ENCODE peak calls at places on chromosomes 13 and 19, in eight cellular contexts. P is fibroblast of villous mesenchyme, H is hepatocyte, W is left ventricle myocardium inferior, X is cardiac fibroblast, I is choroid plexus epithelial cell, F is foreskin fibroblast, T is fibroblast of lung. J is an unnamed sample.

GRCh38 chr19:46195104-46195503 is 34.4 kb upstream of the IGFL1 start:
- DNase-seq in P (no peak), H (no peak), W (no peak), X (no peak), I (no peak), F (no peak), T (no peak), J (no peak)

GRCh38 chr13:110042253-110042652 is 255.9 kb upstream of the IRS2 start:
- DNase-seq in P (peak), H (no peak), W (no peak), X (no peak), I (no peak), F (no peak), T (no peak), J (peak)

GRCh38 chr13:23506821-23507210 is 63.4 kb upstream of the TNFRSF19 start:
- DNase-seq in P (peak), H (peak), W (no peak), X (peak), I (peak), F (peak), T (peak), J (peak)

GRCh38 chr13:34416833-34417425 is 525.1 kb upstream of the NBEA start:
- DNase-seq in P (peak), H (no peak), W (peak), X (peak), I (peak), F (peak), T (peak), J (no peak)

GRCh38 chr19:40617961-40618360 is 16.8 kb downstream of the LTBP4 start:
- DNase-seq in P (no peak), H (no peak), W (no peak), X (no peak), I (no peak), F (no peak), T (no peak), J (no peak)

GRCh38 chr19:40057166-40057565 is 1.1 kb upstream of the ZNF780B start:
- DNase-seq in P (no peak), H (no peak), W (no peak), X (no peak), I (no peak), F (no peak), T (no peak), J (no peak)

GRCh38 chr13:30796132-30796832 is 60.9 kb downstream of the ALOX5AP start:
- DNase-seq in P (peak), H (no peak), W (no peak), X (peak), I (peak), F (peak), T (peak), J (no peak)

GRCh38 chr19:16376241-16376640 is 51.6 kb downstream of the KLF2 start:
- DNase-seq in P (no peak), H (no peak), W (no peak), X (no peak), I (no peak), F (no peak), T (no peak), J (no peak)

GRCh38 chr13:22447132-22447886 is 733.5 kb upstream of the SGCG start:
- DNase-seq in P (no peak), H (no peak), W (no peak), X (no peak), I (no peak), F (no peak), T (no peak), J (no peak)

GRCh38 chr19:48480151-48480475 is 10.9 kb downstream of the CYTH2 start:
- DNase-seq in P (no peak), H (no peak), W (peak), X (no peak), I (peak), F (peak), T (peak), J (no peak)

GRCh38 chr13:101127741-101128353 is 288.5 kb downstream of the NALCN start:
- DNase-seq in P (peak), H (peak), W (no peak), X (peak), I (peak), F (peak), T (peak), J (no peak)

GRCh38 chr19:21482863-21483276 is 22.5 kb upstream of the ZNF429 start:
- DNase-seq in P (peak), H (peak), W (peak), X (peak), I (peak), F (peak), T (peak), J (no peak)

GRCh38 chr19:6108721-6109633 is 1.3 kb downstream of the RFX2 start:
- DNase-seq in P (peak), H (peak), W (peak), X (peak), I (peak), F (peak), T (peak), J (no peak)

GRCh38 chr13:68551701-68552522 is 1321.8 kb upstream of the PCDH9 start:
- DNase-seq in P (no peak), H (no peak), W (no peak), X (no peak), I (no peak), F (no peak), T (no peak), J (no peak)

GRCh38 chr13:29689548-29689947 is 94.1 kb upstream of the SLC7A1 start:
- DNase-seq in P (no peak), H (no peak), W (no peak), X (no peak), I (no peak), F (no peak), T (no peak), J (no peak)

GRCh38 chr13:102799544-102800144 is 725 bp downstream of the BIVM start:
- DNase-seq in P (peak), H (peak), W (no peak), X (no peak), I (peak), F (peak), T (peak), J (no peak)

GRCh38 chr19:45130888-45131615 is 29.7 kb downstream of the NKPD1 start:
- DNase-seq in P (peak), H (peak), W (no peak), X (no peak), I (peak), F (peak), T (no peak), J (no peak)

GRCh38 chr19:38506723-38507550 is 73.4 kb downstream of the RYR1 start:
- DNase-seq in P (peak), H (peak), W (peak), X (peak), I (peak), F (peak), T (no peak), J (no peak)

GRCh38 chr13:41528021-41528420 is 70.7 kb downstream of the RGCC start:
- DNase-seq in P (no peak), H (no peak), W (no peak), X (no peak), I (no peak), F (no peak), T (no peak), J (no peak)

GRCh38 chr13:30002577-30002976 is 152.2 kb upstream of the UBL3 start:
- DNase-seq in P (peak), H (no peak), W (no peak), X (peak), I (peak), F (peak), T (peak), J (peak)

GRCh38 chr19:27865927-27866777 is 1346.8 kb downstream of the UQCRFS1 start:
- DNase-seq in P (no peak), H (no peak), W (no peak), X (no peak), I (no peak), F (no peak), T (no peak), J (no peak)

GRCh38 chr19:16945364-16945714 is 56.5 kb downstream of the F2RL3 start:
- DNase-seq in P (no peak), H (no peak), W (no peak), X (no peak), I (no peak), F (no peak), T (no peak), J (no peak)

GRCh38 chr19:32675720-32676185 is at the start of gene RGS9BP:
- DNase-seq in P (peak), H (peak), W (peak), X (peak), I (peak), F (peak), T (peak), J (no peak)

GRCh38 chr19:48461982-48462655 is 6.7 kb downstream of the KCNJ14 start:
- DNase-seq in P (no peak), H (no peak), W (no peak), X (no peak), I (no peak), F (no peak), T (no peak), J (no peak)

GRCh38 chr19:5459360-5459759 is 4.1 kb downstream of the ZNRF4 start:
- DNase-seq in P (peak), H (no peak), W (no peak), X (peak), I (peak), F (no peak), T (peak), J (no peak)

GRCh38 chr13:96816261-96816660 is 178.0 kb downstream of the OXGR1 start:
- DNase-seq in P (no peak), H (no peak), W (no peak), X (peak), I (peak), F (peak), T (peak), J (no peak)

GRCh38 chr13:112709825-112710783 is 20.3 kb downstream of the ATP11A start:
- DNase-seq in P (no peak), H (no peak), W (no peak), X (no peak), I (no peak), F (no peak), T (no peak), J (no peak)

GRCh38 chr13:112708560-112709240 is 18.9 kb downstream of the ATP11A start:
- DNase-seq in P (no peak), H (no peak), W (no peak), X (no peak), I (no peak), F (no peak), T (no peak), J (no peak)

GRCh38 chr13:112711528-112712265 is 21.9 kb downstream of the ATP11A start:
- DNase-seq in P (peak), H (peak), W (peak), X (peak), I (peak), F (peak), T (peak), J (peak)

GRCh38 chr13:112712451-112712881 is 22.6 kb downstream of the ATP11A start:
- DNase-seq in P (no peak), H (no peak), W (no peak), X (no peak), I (no peak), F (no peak), T (no peak), J (no peak)

GRCh38 chr13:112710855-112711527 is 21.2 kb downstream of the ATP11A start:
- DNase-seq in P (no peak), H (no peak), W (peak), X (no peak), I (no peak), F (no peak), T (no peak), J (no peak)
- H3K4me3 ChIP-seq in P (peak), H (no peak), W (peak), X (peak), I (no peak), F (peak), T (peak), J (peak)

DNA sequence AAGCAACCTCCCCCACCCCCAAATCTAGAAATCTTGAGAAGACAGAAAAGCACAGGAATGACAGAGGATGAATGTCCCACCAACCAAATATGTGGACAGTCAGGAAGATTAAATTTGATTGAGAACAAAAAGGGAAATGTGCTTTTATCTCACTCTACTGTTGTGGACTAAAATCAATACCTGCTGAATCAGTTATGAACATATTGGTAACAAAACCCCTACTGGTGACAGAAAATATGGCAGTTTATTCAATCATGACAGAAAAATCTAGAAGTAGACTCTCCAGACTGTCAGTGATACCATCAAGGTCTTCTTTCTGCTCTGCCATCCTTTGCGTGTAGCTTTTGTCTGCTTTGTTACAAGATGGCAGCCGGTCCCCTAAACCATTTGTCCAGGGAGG is 35.2 kb downstream of the FAM216B start:
- DNase-seq in P (no peak), H (no peak), W (no peak), X (no peak), I (no peak), F (no peak), T (no peak), J (no peak)
- TF ChIP-seq CTCF in P (no peak), H (peak), W (no peak), X (peak), I (peak), F (peak), T (no peak), J (peak)

GRCh38 chr13:50810998-50811397 is 32.5 kb downstream of the DLEU7 start:
- DNase-seq in P (no peak), H (no peak), W (no peak), X (no peak), I (no peak), F (no peak), T (no peak), J (no peak)
- H3K4me3 ChIP-seq in P (no peak), H (no peak), W (no peak), X (no peak), I (no peak), F (no peak), T (no peak), J (no peak)

DNA sequence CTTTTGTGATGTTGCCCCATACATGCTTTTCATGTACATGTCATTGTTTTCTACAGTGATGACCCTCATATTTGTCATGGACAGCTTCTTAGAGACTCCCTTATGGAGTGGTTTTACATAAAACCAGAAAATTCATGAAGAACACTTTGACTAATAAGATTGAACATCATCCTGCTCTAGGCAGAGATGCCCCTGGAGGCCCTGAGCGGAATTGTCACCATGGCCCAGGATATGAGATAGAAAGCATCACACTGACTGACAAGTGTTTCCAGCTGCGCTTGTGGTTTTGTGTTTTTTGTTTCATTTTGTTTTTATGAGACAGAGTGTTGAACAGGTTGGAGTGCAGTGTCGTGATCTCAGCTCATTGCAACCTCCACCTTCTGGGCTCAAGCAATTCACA is 22.2 kb downstream of the ZNF701 start:
- DNase-seq in P (no peak), H (no peak), W (no peak), X (no peak), I (no peak), F (no peak), T (no peak), J (no peak)
- TF ChIP-seq CTCF in P (no peak), H (no peak), W (no peak), X (no peak), I (no peak), F (no peak), T (no peak), J (no peak)

GRCh38 chr19:18443406-18443805 is 5.5 kb upstream of the ISYNA1 start:
- DNase-seq in P (no peak), H (no peak), W (no peak), X (no peak), I (no peak), F (no peak), T (no peak), J (no peak)
- H3K4me3 ChIP-seq in P (no peak), H (no peak), W (no peak), X (no peak), I (no peak), F (no peak), T (no peak), J (no peak)

GRCh38 chr13:25876256-25876655 is 175.6 kb downstream of the SHISA2 start:
- DNase-seq in P (no peak), H (no peak), W (no peak), X (no peak), I (no peak), F (no peak), T (no peak), J (no peak)

GRCh38 chr13:25871389-25872125 is 180.3 kb downstream of the SHISA2 start:
- DNase-seq in P (no peak), H (no peak), W (no peak), X (no peak), I (no peak), F (no peak), T (no peak), J (no peak)

GRCh38 chr13:25874907-25875306 is 176.9 kb downstream of the SHISA2 start:
- DNase-seq in P (no peak), H (no peak), W (no peak), X (no peak), I (no peak), F (no peak), T (no peak), J (no peak)

GRCh38 chr13:25872871-25873607 is 178.8 kb downstream of the SHISA2 start:
- DNase-seq in P (peak), H (no peak), W (no peak), X (peak), I (no peak), F (no peak), T (no peak), J (no peak)

GRCh38 chr13:25874064-25874737 is 177.6 kb downstream of the SHISA2 start:
- DNase-seq in P (no peak), H (no peak), W (no peak), X (no peak), I (no peak), F (no peak), T (no peak), J (no peak)
- TF ChIP-seq CTCF in P (no peak), H (no peak), W (no peak), X (no peak), I (no peak), F (no peak), T (no peak), J (no peak)

DNA sequence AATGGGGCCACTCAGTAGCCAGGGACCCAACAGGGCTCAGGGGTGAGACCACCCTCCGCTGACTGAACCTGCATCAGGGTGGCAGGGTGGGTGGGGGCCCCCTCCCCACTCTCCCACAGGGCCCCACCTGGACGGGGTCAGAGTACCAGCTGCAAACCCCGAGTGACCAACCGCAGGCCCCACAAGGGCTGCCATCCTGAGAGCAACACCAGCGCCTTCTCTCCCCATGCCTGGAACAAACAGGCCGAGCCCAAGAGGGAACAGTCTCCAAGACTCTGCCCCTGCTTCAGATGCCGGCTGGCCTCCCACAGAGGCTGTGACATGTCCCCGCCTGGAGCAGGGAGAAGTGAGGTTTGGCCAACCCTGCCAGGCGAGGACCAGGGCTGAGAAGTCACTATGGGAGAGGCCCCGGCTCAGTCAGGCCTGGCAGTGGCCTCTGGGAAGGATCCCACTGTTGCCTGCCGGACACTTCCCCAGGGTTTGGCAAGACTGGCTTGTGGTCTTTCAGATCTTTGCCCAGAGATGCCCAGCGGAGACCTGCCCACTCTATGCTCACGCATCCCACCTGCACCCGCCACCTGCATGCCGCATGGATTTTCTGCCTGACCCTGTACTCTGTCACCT is 27.2 kb downstream of the MPND start:
- DNase-seq in P (no peak), H (no peak), W (no peak), X (no peak), I (no peak), F (no peak), T (no peak), J (no peak)
- H3K4me3 ChIP-seq in P (no peak), H (no peak), W (peak), X (no peak), I (no peak), F (no peak), T (no peak), J (no peak)

J was measured in BJ.